ENCODE peak calls at places on chromosomes 13 and 19, in six cellular contexts. S is esophagus squamous epithelium, N is endothelial cell, L is NCI-H748 treated with DMSO at 0.1 percent for 48 hours, O is NCI-H1105, Y is hepatic stellate cell. Z is an unnamed sample.
A peak's percentile ranks its signal among the peaks of the same experiment; 100 is the strongest.

GRCh38 chr19:18620311-18620710 is 7.6 kb downstream of the TMEM59L start:
- DNase-seq in S (no peak), N (no peak), L (no peak), O (no peak), Y (no peak), Z (no peak)

GRCh38 chr13:81957121-81957520 is 1616.2 kb upstream of the SPRY2 start:
- DNase-seq in S (no peak), N (no peak), L (no peak), O (no peak), Y (no peak), Z (no peak)

GRCh38 chr19:904545-904944 is 8.5 kb downstream of the R3HDM4 start:
- DNase-seq in S (no peak), N (no peak), L (no peak), O (no peak), Y (no peak), Z (no peak)

GRCh38 chr13:64680739-64681138 is 2549.4 kb downstream of the PCDH9 start:
- DNase-seq in S (no peak), N (no peak), L (no peak), O (no peak), Y (no peak), Z (no peak)

GRCh38 chr19:3692141-3693029 is 7.9 kb downstream of the PIP5K1C start:
- DNase-seq in S (no peak), N (peak; percentile 57), L (no peak), O (no peak), Y (peak; percentile 53), Z (no peak)

GRCh38 chr19:1026189-1027019 is at the start of gene CNN2:
- DNase-seq in S (no peak), N (peak; percentile 84), L (no peak), O (no peak), Y (peak; percentile 93), Z (peak; percentile 50)

GRCh38 chr19:55487884-55488687 is at the start of gene SSC5D:
- DNase-seq in S (no peak), N (no peak), L (no peak), O (no peak), Y (peak; percentile 69), Z (peak; percentile 36)

GRCh38 chr13:32029684-32030083 is 1.9 kb upstream of the FRY start:
- DNase-seq in S (no peak), N (no peak), L (no peak), O (no peak), Y (no peak), Z (no peak)

GRCh38 chr19:12564016-12564664 is 12.9 kb upstream of the ZNF564 start:
- DNase-seq in S (peak; percentile 48), N (peak; percentile 96), L (peak; percentile 66), O (peak; percentile 79), Y (peak; percentile 91), Z (peak; percentile 84)

GRCh38 chr13:112978561-112979405 is 9.8 kb downstream of the MCF2L start:
- DNase-seq in S (no peak), N (no peak), L (no peak), O (no peak), Y (no peak), Z (no peak)

GRCh38 chr19:1567848-1568227 is 287 bp downstream of the MEX3D start:
- DNase-seq in S (no peak), N (no peak), L (no peak), O (no peak), Y (peak; percentile 55), Z (no peak)